ENCODE peak calls at places on chromosomes 12 and 14, in six cellular contexts. F is cardiac muscle cell, G is mesendoderm, Q is neural progenitor cell, Z is MM.1S, O is fibroblast of lung. E is an unnamed sample. For H3K4me1, the result is how much of the 10 kb centered on the place peaks cover.

GRCh38 chr12:110657747-110658146 is 31.2 kb downstream of the HVCN1 start:
- DNase-seq in F (no peak), G (no peak), Q (no peak), Z (no peak), O (no peak), E (no peak)

GRCh38 chr12:116880817-116881324 is 370 bp downstream of the HRK start:
- DNase-seq in F (peak), G (peak), Q (peak), Z (peak), O (peak), E (peak)

GRCh38 chr12:52216807-52217206 is 16.2 kb upstream of the KRT7 start:
- DNase-seq in F (no peak), G (no peak), Q (no peak), Z (no peak), O (no peak), E (no peak)

GRCh38 chr12:56282030-56282429 is 15.3 kb downstream of the COQ10A start:
- DNase-seq in F (no peak), G (no peak), Q (no peak), Z (no peak), O (no peak), E (no peak)

GRCh38 chr14:87994974-87995373 is 2.0 kb upstream of the GALC start:
- DNase-seq in F (no peak), G (peak), Q (no peak), Z (no peak), O (peak), E (no peak)

GRCh38 chr12:100826323-100826722 is 31.7 kb downstream of the ANO4 start:
- DNase-seq in F (peak), G (peak), Q (peak), Z (peak), O (peak), E (peak)

GRCh38 chr14:39173198-39173597 is 1.9 kb upstream of the PNN start:
- DNase-seq in F (no peak), G (no peak), Q (no peak), Z (no peak), O (no peak), E (no peak)

GRCh38 chr12:119448737-119449136 is 114.2 kb downstream of the CCDC60 start:
- DNase-seq in F (no peak), G (no peak), Q (no peak), Z (no peak), O (peak), E (no peak)

GRCh38 chr14:22545842-22546721 is 42.9 kb downstream of the DAD1 start:
- DNase-seq in F (no peak), G (peak), Q (peak), Z (no peak), O (peak), E (no peak)

GRCh38 chr14:51860164-51860835 is at the start of gene GNG2:
- DNase-seq in F (peak), G (peak), Q (peak), Z (peak), O (peak), E (peak)

GRCh38 chr12:101066489-101066888 is 143.5 kb downstream of the SLC5A8 start:
- DNase-seq in F (no peak), G (peak), Q (no peak), Z (no peak), O (no peak), E (no peak)

GRCh38 chr12:106693421-106693820 is 81.1 kb upstream of the RIC8B start:
- DNase-seq in F (no peak), G (no peak), Q (no peak), Z (no peak), O (no peak), E (no peak)

GRCh38 chr12:45540661-45541341 is 188.7 kb upstream of the ARID2 start:
- DNase-seq in F (no peak), G (no peak), Q (no peak), Z (no peak), O (no peak), E (no peak)

GRCh38 chr12:3490848-3491382 is at the start of gene PRMT8:
- DNase-seq in F (peak), G (peak), Q (peak), Z (no peak), O (peak), E (no peak)

GRCh38 chr12:112165624-112166023 is 40.3 kb downstream of the TRAFD1 start:
- DNase-seq in F (no peak), G (no peak), Q (no peak), Z (no peak), O (no peak), E (no peak)

GRCh38 chr12:3365416-3366385 is 125.3 kb upstream of the PRMT8 start:
- DNase-seq in F (peak), G (peak), Q (peak), Z (no peak), O (peak), E (no peak)

GRCh38 chr14:90785474-90785873 is 30.8 kb downstream of the TTC7B start:
- DNase-seq in F (no peak), G (peak), Q (no peak), Z (no peak), O (peak), E (no peak)

GRCh38 chr12:52713960-52714886 is 10.9 kb upstream of the KRT77 start:
- DNase-seq in F (peak), G (peak), Q (peak), Z (no peak), O (no peak), E (no peak)

GRCh38 chr14:63616015-63616414 is 25.7 kb downstream of the WDR89 start:
- DNase-seq in F (no peak), G (no peak), Q (no peak), Z (no peak), O (no peak), E (no peak)

GRCh38 chr14:52391866-52392600 is 77.9 kb downstream of the PTGER2 start:
- DNase-seq in F (no peak), G (no peak), Q (no peak), Z (no peak), O (peak), E (peak)

GRCh38 chr12:119649202-119649808 is 18.6 kb upstream of the PRKAB1 start:
- DNase-seq in F (peak), G (no peak), Q (peak), Z (no peak), O (no peak), E (no peak)

GRCh38 chr12:44126811-44127210 is 290.9 kb downstream of the TMEM117 start:
- DNase-seq in F (no peak), G (no peak), Q (no peak), Z (no peak), O (no peak), E (no peak)

GRCh38 chr14:44812672-44813071 is 149.1 kb downstream of the KLHL28 start:
- DNase-seq in F (no peak), G (no peak), Q (no peak), Z (no peak), O (no peak), E (no peak)

GRCh38 chr14:101875726-101876268 is 88.6 kb upstream of the DYNC1H1 start:
- DNase-seq in F (no peak), G (no peak), Q (no peak), Z (peak), O (peak), E (no peak)

GRCh38 chr14:44149597-44149996 is 357.5 kb downstream of the FSCB start:
- DNase-seq in F (peak), G (peak), Q (peak), Z (peak), O (no peak), E (peak)

GRCh38 chr14:91897121-91897701 is 29.9 kb upstream of the TC2N start:
- DNase-seq in F (no peak), G (peak), Q (no peak), Z (no peak), O (peak), E (no peak)

GRCh38 chr12:18146375-18146774 is 56.4 kb upstream of the RERGL start:
- DNase-seq in F (no peak), G (no peak), Q (no peak), Z (no peak), O (no peak), E (no peak)

GRCh38 chr12:19572920-19573558 is 133.7 kb downstream of the AEBP2 start:
- DNase-seq in F (peak), G (peak), Q (peak), Z (peak), O (peak), E (peak)

GRCh38 chr12:30754750-30755394 is at the start of gene CAPRIN2:
- DNase-seq in F (peak), G (peak), Q (peak), Z (peak), O (peak), E (peak)

GRCh38 chr12:10191865-10192264 is 13.0 kb downstream of the TMEM52B start:
- DNase-seq in F (no peak), G (peak), Q (no peak), Z (no peak), O (peak), E (no peak)

GRCh38 chr12:105924526-105925208 is 214.1 kb downstream of the NUAK1 start:
- DNase-seq in F (no peak), G (no peak), Q (no peak), Z (no peak), O (no peak), E (no peak)

GRCh38 chr12:65740873-65741600 is 83.2 kb upstream of the HMGA2 start:
- DNase-seq in F (peak), G (peak), Q (peak), Z (peak), O (peak), E (peak)

GRCh38 chr14:105019861-105020814 is 745 bp downstream of the CDCA4 start:
- DNase-seq in F (peak), G (peak), Q (peak), Z (peak), O (peak), E (no peak)

GRCh38 chr14:65627315-65627714 is 214.8 kb downstream of the FUT8 start:
- DNase-seq in F (peak), G (no peak), Q (no peak), Z (no peak), O (no peak), E (no peak)

GRCh38 chr12:38921025-38921677 is 15.8 kb upstream of the CPNE8 start:
- DNase-seq in F (peak), G (peak), Q (peak), Z (peak), O (peak), E (peak)

GRCh38 chr14:81310606-81311005 is 89.5 kb downstream of the STON2 start:
- DNase-seq in F (no peak), G (no peak), Q (no peak), Z (no peak), O (no peak), E (no peak)

GRCh38 chr14:102944448-102945330 is 22.2 kb downstream of the AMN start:
- DNase-seq in F (no peak), G (no peak), Q (no peak), Z (no peak), O (no peak), E (no peak)

GRCh38 chr12:131927110-131928079 is 1.7 kb upstream of the PUS1 start:
- DNase-seq in F (no peak), G (peak), Q (no peak), Z (no peak), O (no peak), E (no peak)
- H3K4me3 ChIP-seq in F (no peak), G (no peak), Q (no peak), Z (no peak), O (no peak), E (no peak)

GRCh38 chr12:64452559-64453329 is 824 bp downstream of the TBK1 start:
- DNase-seq in F (peak), G (peak), Q (no peak), Z (peak), O (peak), E (peak)
- H3K4me1 ChIP-seq in F (under half), G (under half), Q (under half), Z (under half), O (under half), E (under half)

DNA sequence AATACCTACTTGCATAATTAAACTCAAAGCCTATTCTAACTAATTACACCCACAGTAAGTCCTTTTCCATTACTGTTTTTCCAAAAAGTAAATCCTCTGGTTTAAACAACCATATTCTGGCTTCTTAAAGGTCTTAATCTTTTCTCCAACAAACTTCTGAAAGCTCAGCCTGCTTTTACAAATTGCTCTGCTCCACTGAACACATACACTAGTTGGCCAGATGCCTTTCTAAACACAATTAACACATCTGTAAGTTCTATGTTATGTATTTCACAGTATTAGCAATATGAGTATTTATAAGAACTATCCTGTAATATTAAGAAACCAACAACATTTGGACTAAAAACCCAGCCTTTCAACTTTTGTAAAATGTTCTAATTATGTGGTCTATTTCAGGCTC is 30.1 kb downstream of the PTPRB start:
- DNase-seq in F (no peak), G (no peak), Q (no peak), Z (no peak), O (no peak), E (peak)
- H3K4me3 ChIP-seq in F (no peak), G (no peak), Q (no peak), Z (no peak), O (no peak), E (no peak)

GRCh38 chr12:32504626-32505025 is 105.3 kb downstream of the FGD4 start:
- DNase-seq in F (no peak), G (no peak), Q (no peak), Z (no peak), O (no peak), E (peak)

GRCh38 chr12:32505067-32505466 is 105.7 kb downstream of the FGD4 start:
- DNase-seq in F (no peak), G (no peak), Q (no peak), Z (no peak), O (no peak), E (no peak)

GRCh38 chr12:32502693-32503510 is 103.5 kb downstream of the FGD4 start:
- DNase-seq in F (no peak), G (peak), Q (peak), Z (no peak), O (peak), E (peak)

GRCh38 chr12:32507559-32508276 is 108.4 kb downstream of the FGD4 start:
- DNase-seq in F (no peak), G (no peak), Q (peak), Z (no peak), O (no peak), E (no peak)

DNA sequence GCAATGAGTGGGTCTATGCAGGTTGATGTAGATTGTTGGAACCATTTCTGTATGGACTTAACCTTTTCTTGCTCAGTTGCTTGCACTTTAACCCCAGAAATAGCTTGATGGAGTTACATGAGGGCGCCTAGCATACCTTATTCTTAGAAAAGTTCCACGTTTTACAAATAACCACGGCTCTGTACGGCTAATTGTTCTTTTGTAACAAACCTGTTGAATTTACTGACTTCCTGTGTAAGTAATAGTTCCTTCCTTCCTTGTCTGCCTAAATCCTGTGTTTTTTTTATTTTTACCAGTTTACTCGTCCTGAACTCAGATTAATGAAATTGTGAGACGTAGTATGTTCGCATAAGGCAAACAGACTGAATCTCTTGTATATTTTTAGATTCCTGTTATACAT is 106.2 kb downstream of the FGD4 start:
- DNase-seq in F (no peak), G (no peak), Q (no peak), Z (no peak), O (no peak), E (no peak)
- H3K4me1 ChIP-seq in F (under half), G (under half), Q (half or more), Z (under half), O (under half), E (under half)

E was measured in HAP-1.